ENCODE peak calls at places on chromosome 20, in six cellular contexts. D is GM12878, J is H1, F is GM12891, L is SK-N-SH, V is K562. W is an unnamed sample.

GRCh38 chr20:11083841-11084240 is 410.0 kb upstream of the JAG1 start:
- DNase-seq in J (no peak), F (no peak), L (no peak), V (no peak), D (no peak), W (no peak)

GRCh38 chr20:63567382-63568169 is 6.5 kb downstream of the HELZ2 start:
- DNase-seq in V (no peak), L (no peak), J (no peak), D (peak; percentile 60), F (peak; percentile 76), W (no peak)

GRCh38 chr20:18267815-18268214 is 20.5 kb upstream of the ZNF133 start:
- DNase-seq in D (no peak), J (no peak), F (no peak), V (no peak), L (no peak), W (no peak)

GRCh38 chr20:8997720-8998119 is 71.2 kb upstream of the PLCB4 start:
- DNase-seq in F (no peak), D (no peak), L (no peak), V (peak; percentile 33), J (no peak), W (no peak)

GRCh38 chr20:7665311-7665863 is 274.9 kb downstream of the HAO1 start:
- DNase-seq in F (no peak), V (no peak), L (no peak), J (no peak), D (no peak), W (no peak)

GRCh38 chr20:10047427-10047826 is 12.6 kb downstream of the ANKEF1 start:
- DNase-seq in D (no peak), J (peak; percentile 17), F (no peak), L (peak; percentile 27), V (peak; percentile 16), W (peak; percentile 39)

GRCh38 chr20:58575776-58576589 is 60.8 kb upstream of the APCDD1L start:
- DNase-seq in J (no peak), F (no peak), D (no peak), L (no peak), V (no peak), W (no peak)

GRCh38 chr20:63064745-63065711 is 58.3 kb upstream of the BHLHE23 start:
- DNase-seq in V (no peak), F (no peak), D (no peak), J (no peak), L (no peak), W (no peak)

GRCh38 chr20:49385471-49385870 is 97.0 kb downstream of the KCNB1 start:
- DNase-seq in J (no peak), V (peak; percentile 33), D (no peak), F (no peak), L (peak; percentile 47), W (peak; percentile 52)

GRCh38 chr20:59182401-59183044 is 18.9 kb downstream of the ZNF831 start:
- DNase-seq in L (no peak), F (no peak), J (no peak), D (no peak), V (no peak), W (no peak)

GRCh38 chr20:40930561-40930960 is 98.1 kb upstream of the TOP1 start:
- DNase-seq in D (no peak), V (no peak), J (no peak), F (no peak), L (no peak), W (no peak)

GRCh38 chr20:37519508-37520416 is 1.3 kb upstream of the NNAT start:
- DNase-seq in L (peak; percentile 68), J (no peak), F (no peak), D (no peak), V (no peak), W (peak; percentile 70)

GRCh38 chr20:45816951-45817651 is 4.7 kb downstream of the UBE2C start:
- DNase-seq in V (no peak), J (no peak), F (no peak), D (no peak), L (no peak), W (no peak)

GRCh38 chr20:8385247-8385646 is 253.2 kb downstream of the PLCB1 start:
- DNase-seq in J (no peak), D (no peak), L (no peak), V (no peak), F (no peak), W (no peak)

GRCh38 chr20:49394264-49394663 is 88.2 kb downstream of the KCNB1 start:
- DNase-seq in V (no peak), D (no peak), J (no peak), L (no peak), F (no peak), W (no peak)

GRCh38 chr20:50240092-50240491 is 49.5 kb downstream of the CEBPB start:
- DNase-seq in J (no peak), V (no peak), L (no peak), F (no peak), D (no peak), W (no peak)

GRCh38 chr20:10798811-10799210 is 125.0 kb upstream of the JAG1 start:
- DNase-seq in V (no peak), F (no peak), L (no peak), D (no peak), J (no peak), W (no peak)

GRCh38 chr20:43983359-43983758 is 68.7 kb downstream of the TOX2 start:
- DNase-seq in D (no peak), L (no peak), F (no peak), J (no peak), V (peak; percentile 67), W (no peak)

GRCh38 chr20:20440473-20440872 is 72.6 kb downstream of the INSM1 start:
- DNase-seq in F (no peak), L (no peak), D (no peak), J (no peak), V (no peak), W (no peak)

GRCh38 chr20:16446246-16446645 is 127.0 kb downstream of the KIF16B start:
- DNase-seq in D (no peak), L (peak; percentile 14), F (no peak), V (no peak), J (no peak), W (no peak)

GRCh38 chr20:38221041-38221589 is 39.4 kb downstream of the KIAA1755 start:
- DNase-seq in D (no peak), J (peak; percentile 41), L (peak; percentile 94), V (peak; percentile 83), F (peak; percentile 89), W (peak; percentile 70)

GRCh38 chr20:61356171-61356570 is 104.1 kb downstream of the CDH4 start:
- DNase-seq in J (no peak), L (no peak), V (no peak), F (no peak), D (no peak), W (no peak)

GRCh38 chr20:61353996-61354390 is 101.9 kb downstream of the CDH4 start:
- DNase-seq in L (no peak), F (no peak), V (no peak), J (no peak), D (no peak), W (no peak)

GRCh38 chr20:61354501-61354900 is 102.4 kb downstream of the CDH4 start:
- DNase-seq in J (no peak), V (no peak), L (no peak), F (no peak), D (no peak), W (no peak)

GRCh38 chr20:61355585-61355984 is 103.5 kb downstream of the CDH4 start:
- DNase-seq in F (no peak), V (no peak), J (no peak), D (no peak), L (no peak), W (no peak)

GRCh38 chr20:61355096-61355495 is 103.0 kb downstream of the CDH4 start:
- DNase-seq in F (no peak), V (no peak), D (no peak), J (no peak), L (no peak), W (no peak)
- TF ChIP-seq TAF1 in F (no peak), V (no peak), D (no peak), J (no peak), L (no peak), W (no peak)

GRCh38 chr20:48129319-48129973 is 344.2 kb upstream of the SULF2 start:
- DNase-seq in F (no peak), L (no peak), D (no peak), J (no peak), V (no peak), W (no peak)
- TF ChIP-seq TAF1 in F (no peak), L (no peak), D (no peak), J (no peak), V (no peak), W (no peak)

GRCh38 chr20:25624500-25624939 is 706 bp upstream of the NANP start:
- DNase-seq in D (peak; percentile 4), J (no peak), F (no peak), V (no peak), L (no peak), W (no peak)

GRCh38 chr20:25623736-25624499 is at the start of gene NANP:
- DNase-seq in V (peak; percentile 94), F (peak; percentile 90), L (peak; percentile 97), J (peak; percentile 76), D (peak; percentile 86), W (peak; percentile 100)

GRCh38 chr20:25622450-25623224 is 1.2 kb downstream of the NANP start:
- DNase-seq in J (no peak), F (no peak), L (no peak), D (no peak), V (no peak), W (peak; percentile 20)

GRCh38 chr20:25622049-25622448 is 1.8 kb downstream of the NANP start:
- DNase-seq in L (no peak), D (no peak), V (no peak), J (no peak), F (no peak), W (no peak)

DNA sequence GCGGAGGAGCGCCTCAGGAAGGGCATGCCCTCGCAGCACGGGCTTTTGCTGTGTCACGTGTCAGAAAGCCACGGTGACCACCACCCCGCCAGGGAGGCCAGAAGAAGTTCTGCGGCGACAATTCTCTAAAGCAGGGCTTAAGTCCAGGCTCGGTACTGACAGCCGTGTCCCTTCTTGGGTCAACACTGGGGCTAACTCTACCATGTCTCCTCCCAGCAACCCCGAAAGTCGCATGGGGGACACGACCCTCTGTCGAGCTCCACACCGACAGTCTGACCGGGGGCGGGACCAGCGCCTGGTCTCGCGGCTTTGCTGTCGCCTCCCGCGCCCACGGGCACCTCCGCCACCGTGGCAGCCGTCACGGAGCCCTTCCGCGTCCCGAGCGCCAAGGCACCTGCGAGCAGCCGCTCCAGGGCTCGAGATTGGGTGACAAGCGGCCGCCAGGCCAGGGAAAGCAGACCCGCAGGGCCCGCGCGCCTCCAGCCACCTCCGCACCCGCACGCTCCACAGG is 534 bp downstream of the NANP start:
- DNase-seq in D (peak; percentile 5), L (peak; percentile 60), F (no peak), J (peak; percentile 7), V (peak; percentile 53), W (peak; percentile 64)
- TF ChIP-seq TAF1 in D (no peak), L (no peak), F (no peak), J (no peak), V (peak; percentile 35), W (no peak)

DNA sequence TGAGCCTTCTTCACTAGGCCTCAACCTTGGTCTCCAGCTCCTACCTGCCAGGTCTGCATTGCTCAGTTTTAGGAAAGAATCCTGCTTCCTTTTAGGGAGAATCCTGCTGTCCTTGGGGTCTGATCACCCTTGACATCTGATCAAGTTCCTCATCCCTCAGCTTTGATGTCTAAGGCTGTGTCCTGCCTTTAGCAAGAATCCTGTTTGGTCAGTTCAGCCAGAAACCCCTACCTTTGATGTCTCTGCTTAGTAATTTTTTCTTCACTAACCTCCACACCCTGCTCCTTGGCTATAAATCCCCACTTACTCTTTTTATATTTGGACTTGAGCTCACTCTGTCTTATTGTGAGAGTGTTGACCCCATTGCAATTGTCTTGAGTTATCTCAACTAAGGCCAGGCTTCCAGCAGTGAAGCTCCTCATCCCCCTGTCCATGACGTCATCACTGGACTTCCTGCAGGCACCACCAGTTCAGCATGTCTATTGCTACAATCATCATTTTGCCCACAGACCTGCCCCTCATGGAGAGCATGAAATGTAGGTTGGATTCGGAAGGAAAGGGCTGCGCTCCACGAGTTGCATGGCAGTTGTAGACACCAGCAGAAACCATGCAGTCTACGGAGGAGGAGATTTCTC is 4.7 kb upstream of the CST5 start:
- DNase-seq in L (no peak), V (no peak), F (no peak), D (no peak), J (no peak), W (no peak)
- TF ChIP-seq TAF1 in L (no peak), V (no peak), F (no peak), D (no peak), J (no peak), W (no peak)